ENCODE peak calls at places on chromosomes 11 and 22, in four cellular contexts. U is pancreas, W is left ventricle myocardium inferior, T is lower leg skin. B is an unnamed sample.

GRCh38 chr11:57283231-57283990 is 41.3 kb downstream of the TNKS1BP1 start:
- DNase-seq in U (no peak), T (no peak), W (no peak), B (no peak)

GRCh38 chr11:132992838-132993680 is 539.2 kb downstream of the OPCML start:
- DNase-seq in U (no peak), W (no peak), T (no peak), B (no peak)

GRCh38 chr11:117686711-117687110 is 110.3 kb downstream of the DSCAML1 start:
- DNase-seq in T (no peak), U (no peak), W (no peak), B (peak)

GRCh38 chr11:130159657-130160459 is at the start of gene ST14:
- DNase-seq in T (peak), W (no peak), U (peak), B (no peak)

GRCh38 chr22:28417426-28417825 is 262.2 kb downstream of the TTC28 start:
- DNase-seq in W (no peak), T (no peak), U (no peak), B (no peak)

GRCh38 chr11:121426476-121427454 is 25.3 kb upstream of the SORL1 start:
- DNase-seq in T (no peak), U (peak), W (peak), B (no peak)

GRCh38 chr11:9575531-9576240 is 2.2 kb downstream of the WEE1 start:
- DNase-seq in T (no peak), W (no peak), U (no peak), B (no peak)

GRCh38 chr11:94148189-94148588 is 19.5 kb downstream of the PANX1 start:
- DNase-seq in W (no peak), U (no peak), T (no peak), B (no peak)

GRCh38 chr22:23074451-23074850 is 4.1 kb downstream of the GNAZ start:
- DNase-seq in W (peak), T (no peak), U (peak), B (no peak)

GRCh38 chr11:44618561-44619425 is 53.3 kb downstream of the CD82 start:
- DNase-seq in T (no peak), U (no peak), W (peak), B (no peak)

GRCh38 chr11:118918686-118919280 is 6.9 kb downstream of the BCL9L start:
- DNase-seq in U (peak), W (no peak), T (peak), B (peak)

GRCh38 chr11:100827934-100828661 is 141.0 kb downstream of the ARHGAP42 start:
- DNase-seq in W (no peak), T (no peak), U (no peak), B (peak)

GRCh38 chr22:28798810-28799124 is 1.6 kb downstream of the XBP1 start:
- DNase-seq in T (no peak), U (no peak), W (no peak), B (no peak)

GRCh38 chr22:48380016-48380665 is 1447.5 kb downstream of the BRD1 start:
- DNase-seq in U (no peak), T (no peak), W (no peak), B (no peak)

GRCh38 chr11:69486056-69486772 is 4.8 kb downstream of the LINC01488 start:
- DNase-seq in W (peak), T (no peak), U (peak), B (no peak)

GRCh38 chr11:47464479-47464878 is 15.5 kb upstream of the RAPSN start:
- DNase-seq in T (no peak), W (no peak), U (no peak), B (no peak)

GRCh38 chr11:100630898-100631297 is 56.2 kb upstream of the ARHGAP42 start:
- DNase-seq in U (no peak), T (no peak), W (no peak), B (no peak)

GRCh38 chr11:128498846-128499245 is 88.5 kb downstream of the ETS1 start:
- DNase-seq in U (no peak), T (no peak), W (no peak), B (no peak)

GRCh38 chr11:128501008-128501407 is 86.3 kb downstream of the ETS1 start:
- DNase-seq in W (no peak), T (no peak), U (no peak), B (peak)

GRCh38 chr11:128500488-128500887 is 86.9 kb downstream of the ETS1 start:
- DNase-seq in W (no peak), T (no peak), U (no peak), B (peak)

GRCh38 chr11:128501576-128502549 is 85.5 kb downstream of the ETS1 start:
- DNase-seq in U (no peak), T (no peak), W (peak), B (peak)

DNA sequence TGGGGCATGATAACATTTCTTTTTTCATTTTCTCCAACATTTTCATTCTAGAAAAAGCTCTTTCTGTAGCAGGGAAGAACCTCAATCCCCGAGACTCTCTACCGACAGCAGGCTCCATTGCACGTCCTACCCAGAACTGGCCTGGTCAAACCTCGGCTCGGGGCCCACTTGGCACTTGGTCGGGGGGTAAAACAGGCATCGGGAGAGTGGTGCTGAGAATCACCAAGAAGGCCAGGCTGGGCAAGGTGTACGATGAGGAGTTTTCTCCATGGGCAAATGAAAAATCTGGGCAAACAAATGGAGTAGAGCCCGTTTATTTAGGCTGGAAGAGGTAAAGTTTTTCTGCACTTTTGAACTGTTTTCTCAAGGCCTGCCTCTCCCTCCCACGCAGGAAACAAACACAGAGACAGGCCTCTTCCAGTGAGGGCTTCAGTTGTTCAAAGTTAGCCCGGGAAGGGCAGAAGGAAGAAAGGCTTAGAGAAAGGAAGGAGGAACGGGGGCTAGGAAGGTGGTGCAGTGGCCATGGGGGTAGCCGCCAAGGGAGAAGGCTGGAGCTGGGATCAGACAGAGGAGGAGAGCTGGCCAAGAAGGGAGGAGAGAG is 87.6 kb downstream of the ETS1 start:
- DNase-seq in U (no peak), W (no peak), T (no peak), B (no peak)
- H3K4me3 ChIP-seq in U (no peak), W (peak), T (no peak), B (no peak)

GRCh38 chr22:43995798-43996169 is 28.3 kb upstream of the PARVB start:
- DNase-seq in T (no peak), W (no peak), U (no peak), B (no peak)
- H3K4me3 ChIP-seq in T (no peak), W (peak), U (no peak), B (no peak)

GRCh38 chr11:861105-861479 is 18.4 kb downstream of the TSPAN4 start:
- DNase-seq in U (no peak), T (no peak), W (no peak), B (no peak)

GRCh38 chr11:858053-858992 is 15.7 kb downstream of the TSPAN4 start:
- DNase-seq in W (no peak), T (no peak), U (no peak), B (no peak)

GRCh38 chr11:860238-861104 is 17.8 kb downstream of the TSPAN4 start:
- DNase-seq in U (no peak), T (no peak), W (no peak), B (no peak)

GRCh38 chr11:858993-859339 is 16.3 kb downstream of the TSPAN4 start:
- DNase-seq in U (no peak), T (no peak), W (no peak), B (no peak)

GRCh38 chr11:859394-860131 is 16.9 kb downstream of the TSPAN4 start:
- DNase-seq in T (no peak), U (peak), W (peak), B (peak)
- H3K4me3 ChIP-seq in T (no peak), U (no peak), W (peak), B (no peak)

GRCh38 chr11:60457576-60457975 is 1.9 kb downstream of the MS4A1 start:
- DNase-seq in U (no peak), W (no peak), T (no peak), B (no peak)
- H3K4me3 ChIP-seq in U (no peak), W (no peak), T (no peak), B (no peak)

GRCh38 chr22:46684706-46685105 is 53.3 kb downstream of the CERK start:
- DNase-seq in W (peak), T (no peak), U (no peak), B (no peak)
- H3K4me3 ChIP-seq in W (no peak), T (no peak), U (no peak), B (no peak)

DNA sequence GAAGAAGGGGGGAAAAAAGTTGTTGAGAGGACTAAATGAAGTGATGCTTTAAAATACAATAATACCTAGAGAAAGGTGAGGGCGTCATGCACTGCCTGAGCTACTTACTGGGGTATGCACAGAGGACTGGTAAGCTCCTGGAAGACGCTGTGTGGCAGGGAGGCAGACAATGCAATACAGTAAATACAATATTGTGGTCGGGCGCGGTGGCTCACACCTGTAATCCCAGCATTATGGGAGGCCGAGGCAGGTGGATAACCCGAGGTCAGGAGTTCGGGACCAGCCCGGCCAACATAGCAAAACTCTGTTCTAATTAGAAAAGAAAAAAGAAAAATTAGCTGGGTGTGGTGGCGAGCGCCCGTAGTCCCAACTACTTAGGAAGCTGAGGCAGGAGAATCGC is 683 bp upstream of the SYTL2 start:
- DNase-seq in U (peak), W (no peak), T (no peak), B (no peak)
- H3K4me3 ChIP-seq in U (peak), W (peak), T (no peak), B (peak)

GRCh38 chr22:43411981-43412807 is at the start of gene MPPED1:
- DNase-seq in T (no peak), U (peak), W (no peak), B (no peak)
- H3K4me3 ChIP-seq in T (no peak), U (no peak), W (peak), B (no peak)

B was measured in cardiac fibroblast.